ENCODE peak calls at places on chromosomes 3 and 15, in seven cellular contexts. One of them, this sample, is unnamed.
A peak's percentile ranks its signal among the peaks of the same experiment; 100 is the strongest.

GRCh38 chr3:178823556-178824229 is 247.9 kb downstream of the ZMAT3 start:
- DNase-seq in AG10803: no peak
- DNase-seq in left lung: no peak
- DNase-seq in fibroblast of pulmonary artery: peak; percentile 11
- DNase-seq in fibroblast of the aortic adventitia: no peak
- DNase-seq in uterus: no peak
- DNase-seq in AG04450: no peak
- DNase-seq in this sample: peak; percentile 39

GRCh38 chr15:20340331-20340811 is 201.2 kb downstream of the GOLGA6L6 start:
- DNase-seq in AG10803: no peak
- DNase-seq in left lung: peak; percentile 98
- DNase-seq in fibroblast of pulmonary artery: peak; percentile 26
- DNase-seq in fibroblast of the aortic adventitia: no peak
- DNase-seq in uterus: peak; percentile 26
- DNase-seq in AG04450: no peak
- DNase-seq in this sample: peak; percentile 13

GRCh38 chr3:157390713-157391515 is 45.7 kb upstream of the PTX3 start:
- DNase-seq in AG10803: no peak
- DNase-seq in left lung: peak; percentile 45
- DNase-seq in fibroblast of pulmonary artery: no peak
- DNase-seq in fibroblast of the aortic adventitia: peak; percentile 16
- DNase-seq in uterus: no peak
- DNase-seq in AG04450: no peak
- DNase-seq in this sample: no peak

GRCh38 chr3:32510075-32510724 is 7.5 kb upstream of the CMTM6 start:
- DNase-seq in AG10803: peak; percentile 71
- DNase-seq in left lung: no peak
- DNase-seq in fibroblast of pulmonary artery: peak; percentile 81
- DNase-seq in fibroblast of the aortic adventitia: peak; percentile 80
- DNase-seq in uterus: peak; percentile 63
- DNase-seq in AG04450: peak; percentile 32
- DNase-seq in this sample: peak; percentile 81

GRCh38 chr3:138187296-138188012 is at the start of gene ARMC8:
- DNase-seq in AG10803: peak; percentile 54
- DNase-seq in left lung: peak; percentile 91
- DNase-seq in fibroblast of pulmonary artery: peak; percentile 63
- DNase-seq in fibroblast of the aortic adventitia: peak; percentile 90
- DNase-seq in uterus: peak; percentile 25
- DNase-seq in AG04450: no peak
- DNase-seq in this sample: no peak

GRCh38 chr3:117059054-117059989 is 349.7 kb downstream of the TUSC7 start:
- DNase-seq in AG10803: peak; percentile 44
- DNase-seq in left lung: no peak
- DNase-seq in fibroblast of pulmonary artery: peak; percentile 44
- DNase-seq in fibroblast of the aortic adventitia: peak; percentile 36
- DNase-seq in uterus: no peak
- DNase-seq in AG04450: no peak
- DNase-seq in this sample: peak; percentile 56

GRCh38 chr15:85745525-85745924 is 49.2 kb downstream of the KLHL25 start:
- DNase-seq in AG10803: no peak
- DNase-seq in left lung: no peak
- DNase-seq in fibroblast of pulmonary artery: no peak
- DNase-seq in fibroblast of the aortic adventitia: no peak
- DNase-seq in uterus: peak; percentile 12
- DNase-seq in AG04450: no peak
- DNase-seq in this sample: no peak

GRCh38 chr3:17431004-17431403 is 311.4 kb downstream of the TBC1D5 start:
- DNase-seq in AG10803: peak; percentile 46
- DNase-seq in left lung: no peak
- DNase-seq in fibroblast of pulmonary artery: peak; percentile 72
- DNase-seq in fibroblast of the aortic adventitia: peak; percentile 63
- DNase-seq in uterus: no peak
- DNase-seq in AG04450: peak; percentile 3
- DNase-seq in this sample: peak; percentile 62

GRCh38 chr3:41900265-41900664 is 61.6 kb downstream of the ULK4 start:
- DNase-seq in AG10803: peak; percentile 25
- DNase-seq in left lung: no peak
- DNase-seq in fibroblast of pulmonary artery: peak; percentile 37
- DNase-seq in fibroblast of the aortic adventitia: peak; percentile 27
- DNase-seq in uterus: no peak
- DNase-seq in AG04450: no peak
- DNase-seq in this sample: peak; percentile 44

GRCh38 chr15:38069001-38069400 is 134.6 kb downstream of the TMCO5A start:
- DNase-seq in AG10803: peak; percentile 65
- DNase-seq in left lung: no peak
- DNase-seq in fibroblast of pulmonary artery: peak; percentile 84
- DNase-seq in fibroblast of the aortic adventitia: peak; percentile 68
- DNase-seq in uterus: no peak
- DNase-seq in AG04450: no peak
- DNase-seq in this sample: peak; percentile 89

GRCh38 chr15:64044315-64045105 is 1.8 kb downstream of the DAPK2 start:
- DNase-seq in AG10803: no peak
- DNase-seq in left lung: no peak
- DNase-seq in fibroblast of pulmonary artery: no peak
- DNase-seq in fibroblast of the aortic adventitia: no peak
- DNase-seq in uterus: no peak
- DNase-seq in AG04450: no peak
- DNase-seq in this sample: no peak
- H3K4me3 ChIP-seq in AG10803: peak overlapping the region; percentile 71
- H3K4me3 ChIP-seq in left lung: peak overlapping the region; percentile 54
- H3K4me3 ChIP-seq in fibroblast of pulmonary artery: no peak overlapping the region
- H3K4me3 ChIP-seq in fibroblast of the aortic adventitia: no peak overlapping the region
- H3K4me3 ChIP-seq in uterus: no peak overlapping the region
- H3K4me3 ChIP-seq in AG04450: no peak overlapping the region
- H3K4me3 ChIP-seq in this sample: no peak overlapping the region

GRCh38 chr3:152960684-152961083 is 125.8 kb downstream of the P2RY1 start:
- DNase-seq in AG10803: no peak
- DNase-seq in left lung: no peak
- DNase-seq in fibroblast of pulmonary artery: no peak
- DNase-seq in fibroblast of the aortic adventitia: no peak
- DNase-seq in uterus: no peak
- DNase-seq in AG04450: no peak
- DNase-seq in this sample: peak; percentile 14

GRCh38 chr3:152957488-152957887 is 122.6 kb downstream of the P2RY1 start:
- DNase-seq in AG10803: no peak
- DNase-seq in left lung: no peak
- DNase-seq in fibroblast of pulmonary artery: no peak
- DNase-seq in fibroblast of the aortic adventitia: no peak
- DNase-seq in uterus: no peak
- DNase-seq in AG04450: no peak
- DNase-seq in this sample: no peak

GRCh38 chr3:152964901-152965609 is 130.1 kb downstream of the P2RY1 start:
- DNase-seq in AG10803: no peak
- DNase-seq in left lung: no peak
- DNase-seq in fibroblast of pulmonary artery: no peak
- DNase-seq in fibroblast of the aortic adventitia: no peak
- DNase-seq in uterus: no peak
- DNase-seq in AG04450: no peak
- DNase-seq in this sample: no peak

DNA sequence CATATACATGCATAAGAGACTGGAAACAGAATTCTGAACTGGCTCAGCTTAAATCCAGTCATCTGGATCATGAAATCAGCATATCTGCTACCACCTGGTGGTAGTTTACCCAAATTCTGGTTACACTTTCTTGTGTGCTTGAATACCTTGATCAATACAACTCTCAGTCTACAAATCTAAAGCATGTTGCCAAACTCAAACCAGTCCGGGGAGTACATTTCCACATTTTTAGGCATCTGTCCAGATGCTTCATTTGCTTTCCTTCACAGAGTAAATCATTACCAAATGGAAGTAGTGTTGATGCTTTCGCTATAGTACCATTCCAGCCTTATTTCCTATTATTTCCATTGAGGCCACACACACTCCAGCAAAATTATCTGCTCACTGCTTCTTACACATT is 126.4 kb downstream of the P2RY1 start:
- DNase-seq in AG10803: peak; percentile 42
- DNase-seq in left lung: no peak
- DNase-seq in fibroblast of pulmonary artery: peak; percentile 50
- DNase-seq in fibroblast of the aortic adventitia: peak; percentile 34
- DNase-seq in uterus: no peak
- DNase-seq in AG04450: no peak
- DNase-seq in this sample: peak; percentile 42
- TF ChIP-seq CTCF in AG10803: peak; percentile 48
- TF ChIP-seq CTCF in left lung: peak; percentile 40
- TF ChIP-seq CTCF in fibroblast of pulmonary artery: peak; percentile 38
- TF ChIP-seq CTCF in fibroblast of the aortic adventitia: peak; percentile 26
- TF ChIP-seq CTCF in uterus: peak; percentile 28
- TF ChIP-seq CTCF in AG04450: no peak
- TF ChIP-seq CTCF in this sample: peak; percentile 17

GRCh38 chr15:83067638-83067962 is 548 bp upstream of the BTBD1 start:
- DNase-seq in AG10803: no peak
- DNase-seq in left lung: no peak
- DNase-seq in fibroblast of pulmonary artery: no peak
- DNase-seq in fibroblast of the aortic adventitia: no peak
- DNase-seq in uterus: no peak
- DNase-seq in AG04450: no peak
- DNase-seq in this sample: no peak

GRCh38 chr15:83066761-83067637 is at the start of gene BTBD1:
- DNase-seq in AG10803: peak; percentile 97
- DNase-seq in left lung: peak; percentile 98
- DNase-seq in fibroblast of pulmonary artery: peak; percentile 97
- DNase-seq in fibroblast of the aortic adventitia: peak; percentile 97
- DNase-seq in uterus: peak; percentile 91
- DNase-seq in AG04450: peak; percentile 90
- DNase-seq in this sample: peak; percentile 97

GRCh38 chr15:83065431-83065830 is 1.6 kb downstream of the BTBD1 start:
- DNase-seq in AG10803: peak; percentile 4
- DNase-seq in left lung: no peak
- DNase-seq in fibroblast of pulmonary artery: no peak
- DNase-seq in fibroblast of the aortic adventitia: no peak
- DNase-seq in uterus: no peak
- DNase-seq in AG04450: no peak
- DNase-seq in this sample: no peak

GRCh38 chr15:83066034-83066760 is 855 bp downstream of the BTBD1 start:
- DNase-seq in AG10803: peak; percentile 5
- DNase-seq in left lung: no peak
- DNase-seq in fibroblast of pulmonary artery: no peak
- DNase-seq in fibroblast of the aortic adventitia: no peak
- DNase-seq in uterus: no peak
- DNase-seq in AG04450: no peak
- DNase-seq in this sample: no peak

GRCh38 chr15:83068054-83068453 is 1.0 kb upstream of the BTBD1 start:
- DNase-seq in AG10803: no peak
- DNase-seq in left lung: no peak
- DNase-seq in fibroblast of pulmonary artery: no peak
- DNase-seq in fibroblast of the aortic adventitia: no peak
- DNase-seq in uterus: no peak
- DNase-seq in AG04450: no peak
- DNase-seq in this sample: no peak
- H3K4me3 ChIP-seq in AG10803: no peak overlapping the region
- H3K4me3 ChIP-seq in left lung: no peak overlapping the region
- H3K4me3 ChIP-seq in fibroblast of pulmonary artery: no peak overlapping the region
- H3K4me3 ChIP-seq in fibroblast of the aortic adventitia: no peak overlapping the region
- H3K4me3 ChIP-seq in uterus: no peak overlapping the region
- H3K4me3 ChIP-seq in AG04450: no peak overlapping the region
- H3K4me3 ChIP-seq in this sample: no peak overlapping the region

DNA sequence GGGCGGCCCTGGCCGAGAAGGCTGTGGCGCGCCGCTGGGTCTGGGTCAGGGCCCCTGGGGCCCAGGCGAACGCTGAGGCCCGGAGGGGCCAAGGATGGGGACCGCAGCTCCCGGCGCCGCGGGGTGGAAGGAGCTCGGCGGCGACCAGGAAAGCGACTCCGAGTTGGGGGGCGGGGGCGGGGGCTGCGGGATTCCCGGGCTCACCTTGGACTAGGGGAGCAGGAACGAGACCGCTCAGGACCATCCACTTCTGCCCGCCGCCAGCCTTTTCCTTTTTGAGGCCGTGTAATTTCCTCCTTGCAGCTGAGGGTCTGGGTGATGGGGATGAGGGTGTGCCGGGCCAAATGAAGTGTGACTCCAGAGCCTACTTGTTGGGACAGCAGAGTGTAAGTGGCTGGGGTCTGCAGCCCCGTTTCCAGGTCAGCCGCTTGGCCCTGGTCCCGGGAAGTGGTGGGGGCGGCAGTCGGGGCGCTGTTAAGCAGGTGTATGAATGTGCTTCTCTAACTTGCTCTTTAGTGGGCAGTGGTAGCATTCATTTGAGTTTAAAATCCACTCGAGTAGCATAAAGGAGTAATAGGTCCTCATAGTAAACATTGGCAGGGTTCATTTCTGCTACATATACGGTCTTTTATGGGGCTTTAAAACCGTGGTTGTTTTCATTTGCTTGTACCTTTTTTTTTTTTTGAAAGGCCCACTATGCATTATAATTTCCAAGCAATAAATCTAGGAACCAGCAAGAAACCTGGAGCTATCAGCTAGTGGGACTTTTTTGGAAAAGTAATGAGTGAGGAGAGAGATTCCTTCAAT is 717 bp downstream of the PXK start:
- DNase-seq in AG10803: peak; percentile 23
- DNase-seq in left lung: peak; percentile 84
- DNase-seq in fibroblast of pulmonary artery: peak; percentile 39
- DNase-seq in fibroblast of the aortic adventitia: peak; percentile 42
- DNase-seq in uterus: peak; percentile 29
- DNase-seq in AG04450: no peak
- DNase-seq in this sample: peak; percentile 42
- TF ChIP-seq CTCF in AG10803: peak; percentile 21
- TF ChIP-seq CTCF in left lung: no peak
- TF ChIP-seq CTCF in fibroblast of pulmonary artery: peak; percentile 13
- TF ChIP-seq CTCF in fibroblast of the aortic adventitia: peak; percentile 4
- TF ChIP-seq CTCF in uterus: peak; percentile 13
- TF ChIP-seq CTCF in AG04450: peak; percentile 7
- TF ChIP-seq CTCF in this sample: no peak

DNA sequence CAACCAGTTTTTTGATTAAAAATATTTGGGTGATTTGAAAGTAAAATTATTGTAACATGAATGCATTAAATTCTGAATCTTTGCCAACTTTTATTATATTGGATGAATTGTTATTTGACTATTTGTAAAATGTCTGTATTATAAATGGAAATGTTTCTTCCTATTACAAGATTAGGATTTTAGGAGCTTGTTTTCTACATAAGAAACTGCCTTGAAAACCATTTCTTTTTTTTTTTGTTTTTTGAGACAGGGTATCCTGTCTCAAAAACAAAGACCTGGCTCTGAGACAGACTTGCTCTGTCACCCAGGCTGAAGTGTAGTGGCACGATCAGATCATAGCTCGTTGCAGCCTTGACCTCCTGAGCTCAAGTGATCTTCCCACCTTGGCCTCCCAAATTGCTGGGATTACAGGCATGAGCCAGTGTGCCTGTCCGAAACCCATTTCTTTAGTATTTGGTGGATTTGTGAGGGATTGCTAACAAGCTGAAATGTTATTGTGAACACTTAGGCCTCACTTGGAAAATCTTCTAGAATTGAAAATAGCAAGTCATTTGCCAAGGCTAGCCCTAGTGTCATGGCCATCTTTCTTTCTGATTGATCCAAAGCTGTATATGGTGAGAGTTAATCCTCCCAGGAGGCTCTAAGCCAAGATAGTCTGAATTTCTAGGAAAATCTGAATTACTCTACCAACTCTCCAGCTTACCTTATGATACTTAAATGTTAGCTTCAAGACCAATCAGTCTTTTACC is 100.3 kb downstream of the FNDC3B start:
- DNase-seq in AG10803: no peak
- DNase-seq in left lung: no peak
- DNase-seq in fibroblast of pulmonary artery: no peak
- DNase-seq in fibroblast of the aortic adventitia: no peak
- DNase-seq in uterus: no peak
- DNase-seq in AG04450: no peak
- DNase-seq in this sample: no peak
- H3K4me3 ChIP-seq in AG10803: no peak overlapping the region
- H3K4me3 ChIP-seq in left lung: no peak overlapping the region
- H3K4me3 ChIP-seq in fibroblast of pulmonary artery: no peak overlapping the region
- H3K4me3 ChIP-seq in fibroblast of the aortic adventitia: no peak overlapping the region
- H3K4me3 ChIP-seq in uterus: no peak overlapping the region
- H3K4me3 ChIP-seq in AG04450: no peak overlapping the region
- H3K4me3 ChIP-seq in this sample: no peak overlapping the region